ENCODE peak calls at places on chromosomes 2 and 18, in five cellular contexts. One of them, this sample, is unnamed.

GRCh38 chr2:90069290-90069894 is 1377.9 kb downstream of the RPIA start:
- DNase-seq in CD8-positive, alpha-beta T cell: no peak
- DNase-seq in A172: no peak
- DNase-seq in endothelial cell: peak
- DNase-seq in skeletal muscle cell: no peak
- DNase-seq in this sample: peak

GRCh38 chr2:55175254-55176093 is 56.6 kb downstream of the CLHC1 start:
- DNase-seq in CD8-positive, alpha-beta T cell: no peak
- DNase-seq in A172: peak
- DNase-seq in skeletal muscle cell: no peak
- DNase-seq in endothelial cell: no peak
- DNase-seq in this sample: peak

GRCh38 chr2:6880200-6880733 is 2.7 kb downstream of the RSAD2 start:
- DNase-seq in CD8-positive, alpha-beta T cell: no peak
- DNase-seq in A172: no peak
- DNase-seq in skeletal muscle cell: no peak
- DNase-seq in endothelial cell: no peak
- DNase-seq in this sample: no peak

GRCh38 chr18:3246636-3247242 is 862 bp upstream of the MYL12A start:
- DNase-seq in endothelial cell: peak
- DNase-seq in skeletal muscle cell: no peak
- DNase-seq in A172: no peak
- DNase-seq in CD8-positive, alpha-beta T cell: peak
- DNase-seq in this sample: no peak

GRCh38 chr2:10790228-10790973 is 22.2 kb downstream of the PDIA6 start:
- DNase-seq in skeletal muscle cell: no peak
- DNase-seq in endothelial cell: no peak
- DNase-seq in CD8-positive, alpha-beta T cell: no peak
- DNase-seq in A172: no peak
- DNase-seq in this sample: no peak

GRCh38 chr2:95333888-95334338 is 36.8 kb downstream of the KCNIP3 start:
- DNase-seq in endothelial cell: no peak
- DNase-seq in CD8-positive, alpha-beta T cell: no peak
- DNase-seq in skeletal muscle cell: no peak
- DNase-seq in A172: peak
- DNase-seq in this sample: no peak

GRCh38 chr18:44835555-44836156 is 155.0 kb downstream of the SETBP1 start:
- DNase-seq in CD8-positive, alpha-beta T cell: no peak
- DNase-seq in skeletal muscle cell: no peak
- DNase-seq in endothelial cell: no peak
- DNase-seq in A172: no peak
- DNase-seq in this sample: no peak

GRCh38 chr2:38477006-38477405 is 99.9 kb upstream of the ATL2 start:
- DNase-seq in CD8-positive, alpha-beta T cell: no peak
- DNase-seq in A172: no peak
- DNase-seq in skeletal muscle cell: no peak
- DNase-seq in endothelial cell: no peak
- DNase-seq in this sample: no peak

GRCh38 chr18:46297621-46298020 is 193.4 kb downstream of the HAUS1 start:
- DNase-seq in CD8-positive, alpha-beta T cell: no peak
- DNase-seq in skeletal muscle cell: no peak
- DNase-seq in endothelial cell: no peak
- DNase-seq in A172: no peak
- DNase-seq in this sample: no peak

GRCh38 chr2:211055438-211055837 is 499.0 kb downstream of the CPS1 start:
- DNase-seq in A172: peak
- DNase-seq in endothelial cell: peak
- DNase-seq in skeletal muscle cell: no peak
- DNase-seq in CD8-positive, alpha-beta T cell: no peak
- DNase-seq in this sample: no peak

GRCh38 chr18:58863539-58864145 is 1.0 kb upstream of the ZNF532 start:
- DNase-seq in skeletal muscle cell: no peak
- DNase-seq in endothelial cell: peak
- DNase-seq in CD8-positive, alpha-beta T cell: peak
- DNase-seq in A172: no peak
- DNase-seq in this sample: peak

GRCh38 chr2:148674063-148675020 is 29.8 kb downstream of the EPC2 start:
- DNase-seq in CD8-positive, alpha-beta T cell: no peak
- DNase-seq in A172: peak
- DNase-seq in endothelial cell: peak
- DNase-seq in skeletal muscle cell: no peak
- DNase-seq in this sample: peak

GRCh38 chr2:237720962-237721361 is 77.6 kb upstream of the RBM44 start:
- DNase-seq in endothelial cell: no peak
- DNase-seq in skeletal muscle cell: peak
- DNase-seq in CD8-positive, alpha-beta T cell: no peak
- DNase-seq in A172: no peak
- DNase-seq in this sample: no peak

GRCh38 chr18:32383040-32383819 is 87.5 kb downstream of the GAREM1 start:
- DNase-seq in A172: no peak
- DNase-seq in CD8-positive, alpha-beta T cell: no peak
- DNase-seq in endothelial cell: no peak
- DNase-seq in skeletal muscle cell: peak
- DNase-seq in this sample: no peak

GRCh38 chr2:43131890-43132522 is 94.4 kb downstream of the ZFP36L2 start:
- DNase-seq in skeletal muscle cell: no peak
- DNase-seq in endothelial cell: no peak
- DNase-seq in CD8-positive, alpha-beta T cell: no peak
- DNase-seq in A172: no peak
- DNase-seq in this sample: no peak

GRCh38 chr2:239695728-239696240 is 295.0 kb upstream of the HDAC4 start:
- DNase-seq in A172: no peak
- DNase-seq in CD8-positive, alpha-beta T cell: no peak
- DNase-seq in skeletal muscle cell: no peak
- DNase-seq in endothelial cell: no peak
- DNase-seq in this sample: no peak

GRCh38 chr2:149044500-149044899 is 6.0 kb downstream of the LYPD6B start:
- DNase-seq in CD8-positive, alpha-beta T cell: no peak
- DNase-seq in A172: no peak
- DNase-seq in endothelial cell: no peak
- DNase-seq in skeletal muscle cell: no peak
- DNase-seq in this sample: no peak

GRCh38 chr2:60466161-60466702 is 87.2 kb downstream of the BCL11A start:
- DNase-seq in CD8-positive, alpha-beta T cell: no peak
- DNase-seq in skeletal muscle cell: no peak
- DNase-seq in A172: no peak
- DNase-seq in endothelial cell: no peak
- DNase-seq in this sample: no peak

GRCh38 chr2:106108351-106108750 is 85.8 kb downstream of the UXS1 start:
- DNase-seq in A172: peak
- DNase-seq in CD8-positive, alpha-beta T cell: no peak
- DNase-seq in skeletal muscle cell: no peak
- DNase-seq in endothelial cell: no peak
- DNase-seq in this sample: no peak

GRCh38 chr2:178579006-178579405 is 98.7 kb downstream of the PLEKHA3 start:
- DNase-seq in skeletal muscle cell: peak
- DNase-seq in A172: peak
- DNase-seq in CD8-positive, alpha-beta T cell: no peak
- DNase-seq in endothelial cell: no peak
- DNase-seq in this sample: no peak

GRCh38 chr2:19132967-19133366 is 225.5 kb downstream of the OSR1 start:
- DNase-seq in skeletal muscle cell: no peak
- DNase-seq in A172: no peak
- DNase-seq in endothelial cell: no peak
- DNase-seq in CD8-positive, alpha-beta T cell: no peak
- DNase-seq in this sample: no peak

GRCh38 chr2:143878131-143878530 is 641.8 kb downstream of the ZEB2 start:
- DNase-seq in skeletal muscle cell: no peak
- DNase-seq in CD8-positive, alpha-beta T cell: no peak
- DNase-seq in endothelial cell: no peak
- DNase-seq in A172: no peak
- DNase-seq in this sample: no peak

GRCh38 chr2:120044336-120044735 is 31.5 kb downstream of the EPB41L5 start:
- DNase-seq in A172: no peak
- DNase-seq in CD8-positive, alpha-beta T cell: no peak
- DNase-seq in endothelial cell: no peak
- DNase-seq in skeletal muscle cell: no peak
- DNase-seq in this sample: no peak

GRCh38 chr2:216773072-216773471 is 77.7 kb upstream of the IGFBP5 start:
- DNase-seq in A172: no peak
- DNase-seq in CD8-positive, alpha-beta T cell: no peak
- DNase-seq in skeletal muscle cell: no peak
- DNase-seq in endothelial cell: no peak
- DNase-seq in this sample: no peak

GRCh38 chr2:189581354-189582139 is 961 bp upstream of the SLC40A1 start:
- DNase-seq in CD8-positive, alpha-beta T cell: no peak
- DNase-seq in A172: no peak
- DNase-seq in skeletal muscle cell: no peak
- DNase-seq in endothelial cell: peak
- DNase-seq in this sample: peak

GRCh38 chr2:64696631-64697030 is 42.9 kb upstream of the SERTAD2 start:
- DNase-seq in endothelial cell: no peak
- DNase-seq in A172: no peak
- DNase-seq in CD8-positive, alpha-beta T cell: no peak
- DNase-seq in skeletal muscle cell: no peak
- DNase-seq in this sample: no peak

GRCh38 chr2:37797081-37797480 is 125.6 kb upstream of the CDC42EP3 start:
- DNase-seq in CD8-positive, alpha-beta T cell: no peak
- DNase-seq in skeletal muscle cell: no peak
- DNase-seq in endothelial cell: no peak
- DNase-seq in A172: peak
- DNase-seq in this sample: no peak

GRCh38 chr2:13714466-13714865 is 918.1 kb upstream of the LRATD1 start:
- DNase-seq in skeletal muscle cell: no peak
- DNase-seq in endothelial cell: no peak
- DNase-seq in CD8-positive, alpha-beta T cell: no peak
- DNase-seq in A172: no peak
- DNase-seq in this sample: no peak